ENCODE peak calls at places on chromosomes 4 and X, in nine cellular contexts. G is coronary artery, N is gastrocnemius medialis, C is spleen, F is upper lobe of right lung, V is GM12865, Z is lower leg skin, S is K562, L is heart left ventricle. Q is an unnamed sample.

GRCh38 chrX:25519258-25519657 is 503.5 kb upstream of the ARX start:
- DNase-seq in G (no peak), N (no peak), C (no peak), F (no peak), V (no peak), Z (no peak), S (no peak), L (no peak), Q (no peak)

GRCh38 chrX:17082831-17083230 is 136.4 kb downstream of the REPS2 start:
- DNase-seq in G (no peak), N (no peak), C (no peak), F (no peak), V (peak; percentile 8), Z (no peak), S (peak; percentile 21), L (no peak), Q (no peak)

GRCh38 chr4:8585721-8586161 is 5.5 kb downstream of the GPR78 start:
- DNase-seq in G (no peak), N (no peak), C (peak; percentile 49), F (peak; percentile 52), V (no peak), Z (no peak), S (no peak), L (no peak), Q (no peak)

GRCh38 chr4:38610844-38611550 is 53.0 kb upstream of the KLF3 start:
- DNase-seq in G (no peak), N (no peak), C (no peak), F (no peak), V (no peak), Z (peak; percentile 85), S (no peak), L (no peak), Q (no peak)

GRCh38 chr4:46211406-46211805 is 87.6 kb upstream of the GABRG1 start:
- DNase-seq in G (no peak), N (no peak), C (no peak), F (no peak), V (no peak), Z (no peak), S (no peak), L (no peak), Q (no peak)

GRCh38 chrX:39527045-39527444 is 570.7 kb downstream of the BCOR start:
- DNase-seq in G (no peak), N (no peak), C (no peak), F (no peak), V (no peak), Z (no peak), S (peak; percentile 36), L (no peak), Q (no peak)

GRCh38 chrX:16671005-16671404 is 21.0 kb downstream of the S100G start:
- DNase-seq in G (no peak), N (peak; percentile 3), C (no peak), F (no peak), V (peak; percentile 18), Z (no peak), S (peak; percentile 59), L (no peak), Q (no peak)

GRCh38 chrX:10612215-10612614 is 8.2 kb downstream of the MID1 start:
- DNase-seq in G (no peak), N (no peak), C (no peak), F (no peak), V (no peak), Z (no peak), S (no peak), L (no peak), Q (no peak)

DNA sequence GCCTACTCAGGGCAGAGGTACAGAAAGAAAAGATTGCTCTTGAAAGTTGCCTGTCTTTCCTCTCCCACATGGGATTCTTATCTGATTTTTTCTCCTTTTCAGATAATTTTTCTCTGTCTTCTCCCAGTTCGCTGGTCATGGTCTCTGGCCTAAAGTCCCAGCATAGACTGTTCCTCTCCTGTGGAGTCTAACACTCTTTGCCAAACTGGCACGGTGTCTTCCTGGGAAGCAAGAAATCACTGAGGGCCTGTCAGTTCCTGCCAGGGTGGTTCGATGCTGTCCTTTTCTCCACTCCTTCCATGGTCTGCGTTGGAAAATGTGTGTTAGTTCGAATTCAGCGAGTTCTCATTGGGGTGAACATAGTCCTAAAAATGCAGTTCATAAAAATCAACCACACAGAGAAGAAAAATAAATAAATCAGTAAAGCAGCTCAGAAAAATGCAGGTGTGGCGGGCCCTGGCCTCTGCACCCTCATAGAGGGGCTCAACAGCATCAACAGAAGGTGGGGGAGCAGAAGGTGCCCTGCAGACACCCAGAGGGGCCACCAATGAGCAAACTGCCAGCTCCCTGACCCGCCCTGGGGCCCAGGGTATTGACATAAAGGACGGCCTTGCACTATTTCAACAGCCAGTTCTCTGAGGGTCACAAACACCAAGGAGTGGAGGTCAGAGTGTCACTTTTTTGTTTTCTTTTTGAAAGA is 2.1 kb downstream of the RGN start:
- DNase-seq in G (no peak), N (no peak), C (no peak), F (no peak), V (no peak), Z (no peak), S (no peak), L (no peak), Q (no peak)
- H3K4me3 ChIP-seq in G (no peak overlapping the region), N (no peak overlapping the region), C (no peak overlapping the region), F (no peak overlapping the region), V (no peak overlapping the region), Z (no peak overlapping the region), S (no peak overlapping the region), L (no peak overlapping the region), Q (no peak overlapping the region)

GRCh38 chr4:15779789-15780188 is 1.7 kb downstream of the CD38 start:
- DNase-seq in G (no peak), N (no peak), C (no peak), F (no peak), V (no peak), Z (no peak), S (no peak), L (no peak), Q (no peak)

GRCh38 chr4:15778742-15779231 is 659 bp downstream of the CD38 start:
- DNase-seq in G (no peak), N (peak; percentile 46), C (peak; percentile 91), F (peak; percentile 85), V (peak; percentile 88), Z (no peak), S (no peak), L (peak; percentile 36), Q (peak; percentile 58)

GRCh38 chr4:15778191-15778741 is at the start of gene CD38:
- DNase-seq in G (no peak), N (peak; percentile 16), C (peak; percentile 87), F (peak; percentile 69), V (peak; percentile 88), Z (no peak), S (no peak), L (peak; percentile 46), Q (no peak)

GRCh38 chr4:15779336-15779735 is 1.2 kb downstream of the CD38 start:
- DNase-seq in G (no peak), N (peak; percentile 52), C (no peak), F (peak; percentile 70), V (no peak), Z (peak; percentile 88), S (peak; percentile 2), L (peak; percentile 55), Q (no peak)

DNA sequence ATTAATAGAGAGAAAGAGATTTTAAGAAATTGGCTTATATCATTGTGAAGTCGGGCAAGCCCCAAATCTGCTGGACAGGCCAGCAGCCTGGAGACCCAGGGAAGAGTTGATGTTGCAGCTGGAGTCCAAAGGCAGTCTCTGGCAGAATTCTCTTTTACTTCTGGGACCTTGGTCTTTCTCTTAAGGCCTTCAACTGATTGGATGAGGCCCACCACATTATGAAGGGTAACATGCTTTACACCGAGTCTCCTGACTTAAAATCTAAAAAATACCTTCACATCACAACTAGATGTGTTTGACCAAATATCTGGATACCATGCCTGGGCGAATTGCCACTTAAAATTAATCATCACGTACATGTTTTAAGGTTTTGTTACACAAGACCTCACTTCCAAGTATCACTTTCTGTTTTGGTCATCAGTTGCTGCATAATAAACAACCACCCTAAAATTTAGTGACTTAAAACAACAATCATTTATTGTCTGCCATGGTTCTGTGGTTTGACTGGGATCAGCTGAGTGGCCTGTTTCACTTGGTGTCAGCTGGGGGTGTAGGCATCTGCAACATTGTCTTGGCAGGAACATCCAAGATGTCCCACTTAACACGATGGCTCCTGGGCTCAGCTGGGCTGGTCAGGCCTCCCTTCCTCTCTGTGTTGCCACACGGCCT is 3.4 kb downstream of the CD38 start:
- DNase-seq in G (no peak), N (no peak), C (no peak), F (no peak), V (peak; percentile 62), Z (no peak), S (no peak), L (no peak), Q (no peak)
- H3K4me3 ChIP-seq in G (no peak overlapping the region), N (no peak overlapping the region), C (no peak overlapping the region), F (no peak overlapping the region), V (no peak overlapping the region), Z (no peak overlapping the region), S (no peak overlapping the region), L (no peak overlapping the region), Q (no peak overlapping the region)

GRCh38 chr4:30722092-30722915 is 2.1 kb downstream of the PCDH7 start:
- DNase-seq in G (no peak), N (no peak), C (peak; percentile 70), F (no peak), V (no peak), Z (no peak), S (no peak), L (no peak), Q (no peak)

GRCh38 chr4:30722916-30723270 is 2.7 kb downstream of the PCDH7 start:
- DNase-seq in G (no peak), N (no peak), C (peak; percentile 66), F (no peak), V (no peak), Z (no peak), S (no peak), L (no peak), Q (no peak)

GRCh38 chr4:30726090-30726668 is 6.0 kb downstream of the PCDH7 start:
- DNase-seq in G (no peak), N (no peak), C (no peak), F (no peak), V (no peak), Z (no peak), S (no peak), L (no peak), Q (no peak)

GRCh38 chr4:30725562-30725961 is 5.4 kb downstream of the PCDH7 start:
- DNase-seq in G (no peak), N (no peak), C (no peak), F (no peak), V (no peak), Z (no peak), S (no peak), L (no peak), Q (no peak)

GRCh38 chr4:30724217-30724616 is 4.0 kb downstream of the PCDH7 start:
- DNase-seq in G (no peak), N (no peak), C (no peak), F (no peak), V (no peak), Z (no peak), S (no peak), L (no peak), Q (no peak)
- H3K4me3 ChIP-seq in G (peak overlapping the region; percentile 91), N (no peak overlapping the region), C (peak overlapping the region; percentile 63), F (peak overlapping the region; percentile 12), V (no peak overlapping the region), Z (no peak overlapping the region), S (no peak overlapping the region), L (peak overlapping the region; percentile 78), Q (peak overlapping the region; percentile 58)

DNA sequence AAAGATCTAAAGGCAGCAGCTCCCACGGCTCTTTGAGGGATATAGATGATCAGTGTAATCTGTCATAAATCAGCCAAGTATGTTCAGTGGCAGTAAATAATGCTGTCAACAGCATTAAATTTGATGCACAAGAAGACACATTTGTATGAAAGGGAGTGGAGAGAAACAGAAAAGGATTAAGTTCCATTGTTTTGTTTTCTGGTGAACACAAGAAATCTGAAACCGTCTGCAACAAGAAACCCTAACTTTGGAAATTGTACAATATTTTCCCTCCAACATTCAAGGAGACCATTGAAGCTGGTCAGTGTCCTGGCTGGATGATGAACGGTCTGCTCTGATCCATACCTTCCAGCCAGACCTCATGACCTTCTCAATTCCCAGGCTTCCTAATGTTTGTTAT is 27.6 kb upstream of the C1QTNF7 start:
- DNase-seq in G (no peak), N (no peak), C (no peak), F (no peak), V (no peak), Z (no peak), S (no peak), L (no peak), Q (no peak)
- H3K4me3 ChIP-seq in G (peak overlapping the region; percentile 35), N (no peak overlapping the region), C (no peak overlapping the region), F (no peak overlapping the region), V (no peak overlapping the region), Z (no peak overlapping the region), S (no peak overlapping the region), L (no peak overlapping the region), Q (no peak overlapping the region)

Q was measured in vagina.